ENCODE peak calls at places on chromosomes 5 and 9, in six cellular contexts. M, V, Z, J, G and F are unnamed samples.

GRCh38 chr5:1409386-1410110 is 35.7 kb downstream of the SLC6A3 start:
- DNase-seq in Z (peak; percentile 7), G (peak; percentile 3), J (peak; percentile 57), V (peak; percentile 52), M (peak; percentile 78), F (peak; percentile 28)

GRCh38 chr9:5499889-5500398 is 10.4 kb upstream of the PDCD1LG2 start:
- DNase-seq in V (peak; percentile 44), M (no peak), J (no peak), Z (peak; percentile 49), G (peak; percentile 61), F (peak; percentile 41)

GRCh38 chr5:161696992-161697391 is 11.5 kb downstream of the GABRA6 start:
- DNase-seq in G (no peak), Z (no peak), J (no peak), V (no peak), M (no peak), F (no peak)

GRCh38 chr9:135916998-135917397 is 9.7 kb upstream of the CAMSAP1 start:
- DNase-seq in J (no peak), V (no peak), M (no peak), G (no peak), Z (no peak), F (no peak)

GRCh38 chr9:18923167-18923566 is 109.8 kb downstream of the SAXO1 start:
- DNase-seq in J (no peak), G (no peak), M (no peak), Z (no peak), V (no peak), F (no peak)

GRCh38 chr9:134475051-134475790 is 149.0 kb downstream of the RXRA start:
- DNase-seq in J (no peak), V (peak; percentile 93), Z (peak; percentile 67), M (no peak), G (peak; percentile 81), F (no peak)

GRCh38 chr9:134229466-134230091 is 65.2 kb upstream of the RNU6ATAC start:
- DNase-seq in J (no peak), M (no peak), G (no peak), V (no peak), Z (no peak), F (no peak)

GRCh38 chr5:110738503-110738811 is 350 bp upstream of the SLC25A46 start:
- DNase-seq in Z (no peak), V (no peak), J (no peak), M (no peak), G (no peak), F (no peak)

GRCh38 chr9:92952861-92953620 is 5.7 kb downstream of the FGD3 start:
- DNase-seq in G (peak; percentile 69), J (peak; percentile 19), M (no peak), Z (peak; percentile 52), V (peak; percentile 23), F (peak; percentile 40)

GRCh38 chr5:30498972-30499371 is 694.5 kb upstream of the CDH6 start:
- DNase-seq in V (no peak), M (no peak), G (no peak), Z (no peak), J (no peak), F (no peak)

GRCh38 chr5:97986069-97986468 is 787.4 kb upstream of the RGMB start:
- DNase-seq in V (peak; percentile 88), Z (peak; percentile 65), J (peak; percentile 9), G (peak; percentile 66), M (peak; percentile 48), F (peak; percentile 85)

GRCh38 chr5:137254153-137254552 is 245.0 kb downstream of the SPOCK1 start:
- DNase-seq in V (peak; percentile 82), G (peak; percentile 83), J (no peak), Z (peak; percentile 82), M (no peak), F (no peak)

GRCh38 chr5:1239514-1240251 is 14.5 kb downstream of the SLC6A18 start:
- DNase-seq in J (peak; percentile 34), G (no peak), Z (no peak), V (no peak), M (no peak), F (no peak)

GRCh38 chr5:33272288-33272687 is 168.5 kb upstream of the TARS1 start:
- DNase-seq in G (peak; percentile 95), V (peak; percentile 95), Z (peak; percentile 94), J (peak; percentile 30), M (no peak), F (peak; percentile 98)

GRCh38 chr5:129500101-129500500 is 40.0 kb downstream of the ADAMTS19 start:
- DNase-seq in M (no peak), J (no peak), V (no peak), Z (no peak), G (no peak), F (no peak)

GRCh38 chr5:180603076-180603591 is 11.8 kb upstream of the SCGB3A1 start:
- DNase-seq in V (no peak), G (no peak), M (no peak), J (no peak), Z (no peak), F (no peak)

GRCh38 chr9:133579601-133580415 is 29.4 kb downstream of the FAM163B start:
- DNase-seq in Z (no peak), M (no peak), G (no peak), V (no peak), J (no peak), F (no peak)

GRCh38 chr5:9621379-9621903 is 8.7 kb downstream of the TAS2R1 start:
- DNase-seq in G (peak; percentile 74), V (peak; percentile 60), M (peak; percentile 18), Z (peak; percentile 70), J (no peak), F (no peak)

GRCh38 chr5:171907731-171908343 is 98.6 kb downstream of the FBXW11 start:
- DNase-seq in Z (peak; percentile 32), V (peak; percentile 74), M (peak; percentile 84), G (peak; percentile 50), J (peak; percentile 37), F (peak; percentile 81)

GRCh38 chr9:79817469-79818004 is 245.8 kb downstream of the TLE4 start:
- DNase-seq in M (peak; percentile 33), V (no peak), Z (peak; percentile 39), G (peak; percentile 52), J (no peak), F (no peak)

GRCh38 chr5:11905209-11905608 is 963 bp upstream of the CTNND2 start:
- DNase-seq in J (no peak), G (no peak), V (no peak), Z (no peak), M (peak; percentile 26), F (no peak)

GRCh38 chr5:11904270-11904906 is at the start of gene CTNND2:
- DNase-seq in Z (peak; percentile 60), G (peak; percentile 77), M (peak; percentile 94), V (peak; percentile 30), J (no peak), F (peak; percentile 76)

GRCh38 chr5:11903614-11904269 is 504 bp downstream of the CTNND2 start:
- DNase-seq in J (no peak), Z (peak; percentile 27), V (peak; percentile 22), G (peak; percentile 45), M (peak; percentile 73), F (peak; percentile 57)

GRCh38 chr5:11902304-11902703 is 1.9 kb downstream of the CTNND2 start:
- DNase-seq in Z (no peak), J (no peak), G (no peak), M (no peak), V (no peak), F (no peak)

GRCh38 chr5:11903121-11903613 is 1.1 kb downstream of the CTNND2 start:
- DNase-seq in G (peak; percentile 41), Z (peak; percentile 18), M (peak; percentile 25), J (no peak), V (no peak), F (no peak)
- TF ChIP-seq EZH2 in G (peak; percentile 54), Z (no peak), M (peak; percentile 47), J (no peak), V (peak; percentile 69), F (peak; percentile 85)

DNA sequence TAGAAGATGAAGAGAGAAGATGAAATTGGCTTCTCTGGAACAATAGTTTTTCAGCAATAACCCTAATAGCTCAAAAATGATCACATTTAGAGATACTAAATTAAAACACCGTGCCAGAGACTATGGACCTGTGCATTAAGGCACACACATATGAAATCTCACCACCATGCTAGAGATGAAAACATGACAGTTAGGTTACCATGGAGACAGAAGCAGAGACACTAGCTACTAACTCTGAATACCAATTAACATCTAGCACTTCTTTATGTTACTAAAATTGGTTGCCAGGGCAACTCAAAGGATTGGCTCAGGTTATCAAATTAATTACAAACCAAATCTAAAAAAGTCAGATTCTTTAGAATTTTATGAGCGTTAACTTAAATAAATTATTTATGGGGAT is 337.7 kb downstream of the PLK2 start:
- DNase-seq in J (no peak), V (no peak), G (no peak), Z (no peak), M (no peak), F (no peak)
- H2AFZ ChIP-seq in J (no peak overlapping the region), V (no peak overlapping the region), G (no peak overlapping the region), Z (no peak overlapping the region), M (no peak overlapping the region), F (no peak overlapping the region)

GRCh38 chr5:85458319-85458718 is 1073.6 kb upstream of the EDIL3 start:
- DNase-seq in G (no peak), Z (no peak), V (no peak), J (no peak), M (no peak), F (no peak)
- TF ChIP-seq EZH2 in G (no peak), Z (no peak), V (no peak), J (no peak), M (no peak), F (no peak)

GRCh38 chr9:2568689-2569088 is 52.9 kb upstream of the VLDLR start:
- DNase-seq in M (no peak), V (no peak), G (no peak), Z (no peak), J (no peak), F (peak; percentile 28)

GRCh38 chr9:2567922-2568321 is 53.7 kb upstream of the VLDLR start:
- DNase-seq in M (no peak), Z (no peak), J (no peak), G (peak; percentile 15), V (peak; percentile 47), F (peak; percentile 16)

GRCh38 chr9:2565676-2566340 is 55.8 kb upstream of the VLDLR start:
- DNase-seq in Z (no peak), M (no peak), J (no peak), V (no peak), G (no peak), F (no peak)

GRCh38 chr9:2574215-2574614 is 47.4 kb upstream of the VLDLR start:
- DNase-seq in V (peak; percentile 16), M (no peak), Z (no peak), G (no peak), J (no peak), F (peak; percentile 62)

GRCh38 chr9:2570615-2571479 is 50.7 kb upstream of the VLDLR start:
- DNase-seq in V (peak; percentile 45), Z (peak; percentile 83), M (no peak), J (peak; percentile 90), G (peak; percentile 83), F (peak; percentile 93)
- H2AFZ ChIP-seq in V (no peak overlapping the region), Z (no peak overlapping the region), M (no peak overlapping the region), J (no peak overlapping the region), G (no peak overlapping the region), F (no peak overlapping the region)

DNA sequence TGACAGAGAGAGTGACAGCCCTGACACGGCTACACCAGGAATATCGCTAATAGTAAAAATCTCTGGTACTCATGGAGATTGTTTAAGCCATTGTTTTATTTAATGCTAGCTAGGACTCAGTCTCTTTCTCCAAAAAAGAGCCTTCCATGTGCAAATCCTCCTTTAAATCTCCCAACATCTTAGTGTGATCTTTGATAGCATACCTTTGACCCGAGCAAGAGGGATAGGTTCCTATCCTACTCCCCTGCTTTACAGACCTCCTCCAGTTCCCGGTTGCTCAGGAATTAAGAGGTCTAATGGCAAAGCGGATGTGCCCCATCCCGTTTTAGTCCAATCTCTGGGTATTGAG is 663 bp upstream of the FRMD3 start:
- DNase-seq in V (no peak), M (peak; percentile 38), G (no peak), Z (no peak), J (no peak), F (no peak)
- TF ChIP-seq EZH2 in V (no peak), M (no peak), G (no peak), Z (no peak), J (no peak), F (no peak)